ENCODE peak calls at places on chromosomes 2 and 18, in nine cellular contexts. G is IMR-90, A is sigmoid colon, P is left ventricle myocardium inferior, U is H1, F is A549, M is DND-41, X is gastrocnemius medialis, H is MM.1S. E is an unnamed sample.

GRCh38 chr2:235587202-235587601 is 93.4 kb downstream of the AGAP1 start:
- DNase-seq in H (no peak), G (no peak), X (no peak), P (no peak), A (no peak), M (no peak), U (no peak), F (no peak), E (no peak)

GRCh38 chr2:108935231-108935863 is 53.7 kb downstream of the EDAR start:
- DNase-seq in A (no peak), M (no peak), X (no peak), F (no peak), H (no peak), G (no peak), U (no peak), P (no peak), E (no peak)

GRCh38 chr2:125701070-125701469 is 954.9 kb upstream of the GYPC start:
- DNase-seq in A (no peak), M (no peak), X (no peak), U (no peak), H (no peak), F (no peak), G (no peak), P (no peak), E (no peak)

GRCh38 chr2:8576525-8577157 is 105.2 kb upstream of the ID2 start:
- DNase-seq in F (no peak), A (peak), P (no peak), X (no peak), G (no peak), U (no peak), H (no peak), M (no peak), E (no peak)

GRCh38 chr2:198173242-198173641 is 368.8 kb downstream of the PLCL1 start:
- DNase-seq in H (no peak), G (no peak), X (no peak), P (no peak), M (no peak), A (no peak), U (no peak), F (no peak), E (no peak)

GRCh38 chr2:222733846-222734689 is 62.6 kb downstream of the MOGAT1 start:
- DNase-seq in F (no peak), G (no peak), H (no peak), X (no peak), U (no peak), M (no peak), A (no peak), P (peak), E (no peak)

GRCh38 chr18:75070625-75071483 is 138.1 kb downstream of the PTGR3 start:
- DNase-seq in F (peak), A (no peak), P (no peak), X (peak), M (peak), H (no peak), U (no peak), G (peak), E (peak)

GRCh38 chr2:169757356-169757755 is 23.7 kb downstream of the KLHL23 start:
- DNase-seq in U (no peak), M (no peak), F (no peak), H (no peak), P (no peak), G (no peak), X (no peak), A (no peak), E (no peak)

GRCh38 chr2:199988176-199988575 is 32.8 kb downstream of the MAIP1 start:
- DNase-seq in U (no peak), A (no peak), M (peak), P (no peak), F (no peak), X (no peak), G (peak), H (no peak), E (no peak)

GRCh38 chr2:191703079-191703725 is 25.3 kb downstream of the NABP1 start:
- DNase-seq in X (no peak), U (no peak), A (no peak), M (no peak), F (no peak), G (no peak), H (no peak), P (no peak), E (no peak)

GRCh38 chr2:231640646-231641111 is 48.0 kb downstream of the TEX44 start:
- DNase-seq in G (no peak), A (peak), M (no peak), U (no peak), P (peak), X (peak), H (no peak), F (peak), E (no peak)

GRCh38 chr2:219547621-219548020 is 3.8 kb downstream of the TMEM198 start:
- DNase-seq in U (no peak), P (no peak), M (no peak), H (no peak), A (no peak), F (no peak), X (no peak), G (no peak), E (no peak)

GRCh38 chr2:180061085-180061484 is 54.0 kb upstream of the CWC22 start:
- DNase-seq in F (no peak), G (no peak), M (no peak), P (no peak), X (no peak), H (no peak), U (no peak), A (no peak), E (no peak)

GRCh38 chr2:205771063-205771462 is 88.8 kb downstream of the NRP2 start:
- DNase-seq in G (peak), A (no peak), U (no peak), M (no peak), P (no peak), X (no peak), F (no peak), H (no peak), E (no peak)

GRCh38 chr18:74645717-74646116 is 48.0 kb downstream of the ZNF407 start:
- DNase-seq in X (no peak), H (no peak), F (no peak), A (no peak), U (no peak), P (no peak), G (peak), M (no peak), E (no peak)

GRCh38 chr18:23964282-23965238 is 50.0 kb upstream of the TTC39C start:
- DNase-seq in F (no peak), A (no peak), G (no peak), X (no peak), H (no peak), M (peak), U (no peak), P (no peak), E (peak)

GRCh38 chr2:1772868-1773267 is 28.6 kb upstream of the PXDN start:
- DNase-seq in A (no peak), U (no peak), P (no peak), G (no peak), H (no peak), X (no peak), M (no peak), F (no peak), E (no peak)

GRCh38 chr2:43707255-43707654 is 31.0 kb upstream of the C1GALT1C1L start:
- DNase-seq in G (peak), F (peak), H (no peak), X (peak), P (peak), A (peak), U (no peak), M (no peak), E (no peak)

GRCh38 chr2:78766459-78766858 is 259.0 kb upstream of the REG3G start:
- DNase-seq in F (no peak), M (no peak), A (no peak), U (no peak), G (no peak), P (no peak), H (no peak), X (no peak), E (no peak)

GRCh38 chr18:26322892-26323653 is 96.8 kb downstream of the TAF4B start:
- DNase-seq in M (no peak), P (no peak), H (no peak), A (no peak), X (no peak), U (no peak), F (no peak), G (peak), E (no peak)

GRCh38 chr18:7822435-7823425 is 255.6 kb downstream of the PTPRM start:
- DNase-seq in X (peak), M (no peak), H (peak), F (no peak), U (no peak), P (peak), G (no peak), A (no peak), E (no peak)

GRCh38 chr18:46332956-46333355 is 228.8 kb downstream of the HAUS1 start:
- DNase-seq in X (no peak), M (peak), G (no peak), F (no peak), H (no peak), P (no peak), A (no peak), U (no peak), E (no peak)

GRCh38 chr2:177001334-177001733 is 211.3 kb upstream of the HNRNPA3 start:
- DNase-seq in U (no peak), P (no peak), X (no peak), F (no peak), M (no peak), A (no peak), G (no peak), H (no peak), E (no peak)

GRCh38 chr2:6069354-6069753 is 377.2 kb downstream of the SOX11 start:
- DNase-seq in G (peak), X (no peak), A (no peak), M (no peak), P (no peak), H (no peak), U (no peak), F (no peak), E (no peak)

GRCh38 chr2:158949300-158949699 is 19.1 kb upstream of the TANC1 start:
- DNase-seq in P (no peak), F (no peak), H (no peak), M (no peak), X (no peak), U (no peak), A (no peak), G (no peak), E (no peak)

GRCh38 chr2:45669109-45669508 is 17.6 kb downstream of the PRKCE start:
- DNase-seq in M (no peak), H (no peak), X (no peak), P (no peak), G (peak), A (no peak), U (no peak), F (no peak), E (no peak)

GRCh38 chr2:33047939-33048338 is 101.2 kb downstream of the LTBP1 start:
- DNase-seq in F (no peak), U (no peak), P (no peak), G (peak), H (no peak), A (no peak), X (no peak), M (no peak), E (no peak)

GRCh38 chr2:217371681-217372297 is 511.9 kb upstream of the TNP1 start:
- DNase-seq in P (no peak), U (no peak), A (no peak), M (no peak), X (no peak), F (no peak), H (no peak), G (no peak), E (no peak)

GRCh38 chr2:27085670-27086089 is 892 bp upstream of the KHK start:
- DNase-seq in P (peak), M (no peak), U (no peak), X (peak), F (peak), G (peak), H (peak), A (peak), E (no peak)

GRCh38 chr18:48882379-48882778 is 68.4 kb downstream of the SMAD7 start:
- DNase-seq in P (no peak), F (no peak), G (no peak), H (no peak), M (no peak), A (peak), U (no peak), X (no peak), E (no peak)

GRCh38 chr2:31931916-31932315 is 78.9 kb downstream of the MEMO1 start:
- DNase-seq in F (no peak), G (peak), A (no peak), P (no peak), X (no peak), H (no peak), U (no peak), M (no peak), E (no peak)

DNA sequence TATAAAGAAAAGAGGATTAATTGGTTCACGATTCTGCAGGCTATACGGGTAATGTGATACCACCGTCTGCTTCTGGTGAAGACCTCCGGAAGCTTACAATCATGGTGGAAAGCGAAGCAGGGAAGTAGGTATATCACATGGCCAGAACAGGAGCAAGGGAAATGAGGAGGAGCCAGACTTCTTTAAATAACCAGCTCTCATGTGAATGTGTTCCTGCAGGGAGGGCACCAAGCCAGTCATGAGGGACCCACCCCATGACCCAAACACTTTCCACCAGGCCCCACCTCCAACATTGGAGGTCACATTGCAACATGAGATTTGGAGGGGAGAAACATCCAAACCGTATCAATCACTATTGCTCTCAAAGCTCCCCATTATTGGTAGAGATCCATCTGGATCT is 61.8 kb downstream of the EFEMP1 start:
- DNase-seq in U (no peak), F (no peak), G (peak), X (no peak), H (no peak), M (no peak), P (no peak), A (peak), E (no peak)
- H3K27ac ChIP-seq in U (no peak), F (peak), G (peak), X (no peak), H (no peak), M (no peak), P (peak), A (peak), E (no peak)

GRCh38 chr2:41441958-41442357 is 605.9 kb upstream of the PKDCC start:
- DNase-seq in A (no peak), M (no peak), P (no peak), X (no peak), G (no peak), F (no peak), U (no peak), H (no peak), E (no peak)
- TF ChIP-seq CTCF in A (no peak), M (no peak), P (no peak), X (no peak), G (no peak), F (no peak), U (no peak), H (no peak), E (no peak)

GRCh38 chr18:3607309-3608098 is 157.5 kb downstream of the TGIF1 start:
- DNase-seq in F (no peak), A (peak), H (no peak), G (no peak), U (no peak), X (no peak), P (no peak), M (peak), E (no peak)
- H3K27ac ChIP-seq in F (peak), A (peak), H (no peak), G (peak), U (no peak), X (no peak), P (peak), M (peak), E (no peak)

GRCh38 chr2:85536479-85536878 is 2.5 kb upstream of the MAT2A start:
- DNase-seq in G (peak), U (no peak), F (no peak), X (no peak), P (no peak), M (no peak), A (no peak), H (no peak), E (no peak)

GRCh38 chr2:85540131-85540587 is 1.2 kb downstream of the MAT2A start:
- DNase-seq in P (no peak), X (no peak), A (no peak), U (no peak), M (no peak), H (no peak), F (no peak), G (peak), E (no peak)

GRCh38 chr2:85538507-85539360 is at the start of gene MAT2A:
- DNase-seq in P (peak), A (peak), G (peak), F (peak), H (peak), X (peak), M (peak), U (peak), E (peak)

GRCh38 chr2:85539361-85540130 is 578 bp downstream of the MAT2A start:
- DNase-seq in G (peak), F (peak), P (peak), H (peak), M (peak), U (no peak), A (peak), X (peak), E (peak)

GRCh38 chr2:85537600-85538506 is 1.1 kb upstream of the MAT2A start:
- DNase-seq in H (peak), G (no peak), M (peak), A (peak), X (peak), U (peak), P (peak), F (peak), E (peak)
- TF ChIP-seq CTCF in H (peak), G (no peak), M (no peak), A (no peak), X (no peak), U (peak), P (no peak), F (no peak), E (no peak)

DNA sequence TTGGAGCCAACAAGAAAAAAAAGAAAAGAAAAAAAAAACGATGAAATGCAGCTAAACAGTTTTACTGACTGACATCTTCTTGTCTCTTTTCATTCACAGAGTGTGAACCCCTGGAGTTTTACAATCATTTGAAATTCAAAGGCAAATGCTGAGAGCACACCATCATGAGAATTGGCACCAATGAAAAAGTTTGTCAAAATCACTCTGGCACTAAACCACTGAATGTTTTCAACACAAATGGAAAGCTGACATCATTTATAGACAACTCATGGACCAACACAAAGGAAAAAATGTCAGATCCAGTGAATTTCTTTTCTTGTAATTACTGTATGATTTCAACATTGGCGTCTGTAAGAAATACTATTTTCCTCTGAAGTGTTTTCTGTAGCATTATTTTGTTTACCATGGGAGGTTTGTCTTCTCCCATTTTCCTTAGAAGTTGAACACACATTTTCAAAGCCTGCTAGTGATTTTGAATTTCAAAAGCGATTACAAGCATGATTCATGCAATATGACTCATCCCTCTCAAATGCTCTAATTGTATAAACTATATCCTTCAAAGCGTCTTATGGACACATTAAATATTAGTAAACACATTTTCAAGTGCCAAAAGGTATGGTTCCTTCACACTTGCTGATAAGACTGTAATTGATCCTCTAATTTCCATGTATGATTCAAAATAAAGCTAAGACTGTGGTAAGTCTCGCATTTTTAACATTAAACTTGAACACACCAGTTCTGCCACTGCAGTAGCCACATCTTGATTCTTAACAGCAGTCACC is 513.1 kb downstream of the LRRTM4 start:
- DNase-seq in H (no peak), U (no peak), F (no peak), M (no peak), P (no peak), A (no peak), X (no peak), G (peak), E (no peak)
- H3K27ac ChIP-seq in H (no peak), U (no peak), F (no peak), M (no peak), P (no peak), A (no peak), X (no peak), G (no peak), E (no peak)

DNA sequence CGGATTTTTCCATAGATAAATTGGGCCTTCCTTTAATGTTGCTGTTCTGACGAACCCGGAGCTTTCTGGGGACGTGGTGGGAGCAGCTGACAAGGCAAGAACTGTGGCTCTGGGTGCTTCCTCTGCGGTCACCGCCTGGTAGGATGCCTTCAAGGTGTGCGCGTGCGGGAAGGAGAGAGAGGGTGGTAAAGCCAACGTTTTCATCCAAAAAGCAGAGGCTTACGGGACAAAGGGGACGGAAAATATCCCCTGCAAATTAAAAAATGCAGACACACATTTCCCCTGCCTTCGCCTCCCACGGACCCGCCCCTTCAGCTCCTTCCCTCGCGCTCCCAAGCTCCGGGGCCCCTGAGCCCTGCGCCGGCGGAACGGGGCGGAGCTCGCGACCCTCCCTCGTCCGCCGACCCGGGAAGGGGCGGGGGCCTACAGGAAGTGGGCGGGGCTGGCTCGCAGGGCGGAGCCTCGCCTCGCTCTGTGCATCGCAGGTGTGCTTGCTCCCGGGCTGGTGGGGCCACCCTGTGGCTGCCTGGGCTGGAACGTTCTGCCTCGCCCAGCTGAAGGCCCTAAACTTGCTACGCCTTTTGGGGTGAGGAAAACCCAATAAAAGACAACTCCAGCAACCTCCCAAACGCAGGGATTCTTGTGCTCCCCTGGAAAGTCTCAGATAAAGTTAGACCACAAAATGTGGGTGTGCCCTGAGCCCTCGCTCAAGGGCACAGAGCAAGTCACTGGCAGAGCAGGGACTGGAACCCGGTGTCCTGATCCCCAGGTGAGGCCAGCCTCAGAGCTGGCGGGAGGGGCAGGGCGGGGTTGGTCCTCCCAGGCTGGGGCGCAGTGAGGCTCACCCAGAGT is 25.4 kb upstream of the SLC66A3 start:
- DNase-seq in X (no peak), F (peak), G (no peak), U (peak), P (peak), H (peak), A (no peak), M (peak), E (peak)
- TF ChIP-seq CTCF in X (no peak), F (peak), G (no peak), U (peak), P (peak), H (peak), A (no peak), M (peak), E (peak)

DNA sequence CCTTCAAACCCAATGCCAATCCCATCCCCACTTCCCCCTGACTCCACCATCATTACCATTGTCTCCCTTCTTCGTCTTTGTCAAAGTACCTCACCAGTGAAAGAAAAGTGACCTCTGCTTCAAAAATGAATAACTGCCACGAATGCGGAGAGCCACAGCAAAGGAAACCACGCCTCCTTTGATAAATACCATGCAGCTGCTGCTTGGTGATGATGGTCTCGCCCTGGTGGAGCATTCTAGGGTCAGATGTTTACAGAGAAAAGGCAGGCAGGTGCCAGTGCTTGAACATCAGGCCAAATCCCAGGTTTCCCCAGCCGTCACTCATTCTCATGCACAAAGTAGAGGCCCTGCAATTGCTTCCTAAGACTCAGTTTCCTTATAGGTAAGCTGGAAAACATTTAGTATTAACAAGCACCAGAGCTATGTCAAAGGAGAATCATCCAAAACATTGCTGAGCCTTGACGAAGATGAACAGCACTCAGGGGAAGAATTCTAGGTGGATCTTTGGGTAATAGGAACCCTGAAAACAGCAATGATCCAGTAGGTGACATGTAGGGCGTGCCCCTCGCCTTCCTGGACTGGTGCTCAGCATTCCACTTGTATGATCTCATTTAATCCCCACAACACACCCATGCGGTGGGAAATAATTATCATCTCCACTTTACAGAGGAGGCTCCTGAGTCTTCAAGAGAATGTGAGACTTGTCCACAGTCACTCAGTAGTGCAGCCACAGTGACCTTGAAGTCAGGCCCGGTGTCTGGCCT is 162.0 kb downstream of the BCL11A start:
- DNase-seq in M (peak), H (no peak), F (no peak), A (no peak), G (no peak), U (no peak), X (no peak), P (no peak), E (no peak)
- H3K27ac ChIP-seq in M (no peak), H (no peak), F (no peak), A (no peak), G (no peak), U (no peak), X (no peak), P (no peak), E (no peak)

E was measured in CD8-positive, alpha-beta T cell.